ENCODE peak calls at places on chromosomes 3 and 15, in eight cellular contexts. D is suprapubic skin; K is brain microvascular endothelial cell; P is right cardiac atrium; A is IMR-90; C is tibial artery; F is CD8-positive, alpha-beta T cell; V is CD4-positive, alpha-beta T cell. S is an unnamed sample.

GRCh38 chr3:141485578-141486415 is 1.0 kb upstream of the RASA2 start:
- DNase-seq in D (no peak), K (peak), P (peak), A (peak), C (no peak), F (no peak), V (no peak), S (no peak)

GRCh38 chr15:68305420-68305871 is 27.9 kb downstream of the FEM1B start:
- DNase-seq in D (no peak), K (no peak), P (no peak), A (no peak), C (peak), F (peak), V (no peak), S (no peak)

GRCh38 chr15:52857937-52858336 is 67.8 kb upstream of the ONECUT1 start:
- DNase-seq in D (no peak), K (peak), P (no peak), A (peak), C (no peak), F (no peak), V (no peak), S (no peak)

GRCh38 chr15:90530250-90531051 is 728 bp downstream of the CRTC3 start:
- DNase-seq in D (peak), K (no peak), P (peak), A (peak), C (peak), F (peak), V (peak), S (peak)

GRCh38 chr3:69385723-69386483 is at the start of gene FRMD4B:
- DNase-seq in D (peak), K (no peak), P (peak), A (no peak), C (peak), F (no peak), V (no peak), S (peak)

GRCh38 chr3:41338276-41338675 is 139.0 kb downstream of the CTNNB1 start:
- DNase-seq in D (no peak), K (peak), P (no peak), A (peak), C (no peak), F (no peak), V (no peak), S (no peak)

GRCh38 chr3:182683335-182684257 is 109.7 kb upstream of the ATP11B start:
- DNase-seq in D (no peak), K (peak), P (peak), A (peak), C (peak), F (peak), V (peak), S (no peak)

GRCh38 chr3:196216681-196217211 is 412 bp downstream of the SLC51A start:
- DNase-seq in D (no peak), K (no peak), P (no peak), A (no peak), C (no peak), F (no peak), V (no peak), S (no peak)

GRCh38 chr3:121514496-121514895 is 31.3 kb downstream of the POLQ start:
- DNase-seq in D (no peak), K (no peak), P (no peak), A (no peak), C (no peak), F (no peak), V (no peak), S (no peak)

GRCh38 chr15:77311020-77311419 is 108.9 kb downstream of the PEAK1 start:
- DNase-seq in D (no peak), K (no peak), P (no peak), A (no peak), C (no peak), F (no peak), V (no peak), S (no peak)

GRCh38 chr3:111989061-111989678 is 9.6 kb upstream of the TAGLN3 start:
- DNase-seq in D (no peak), K (peak), P (no peak), A (peak), C (no peak), F (no peak), V (no peak), S (no peak)

GRCh38 chr3:36697397-36698001 is 66.9 kb downstream of the DCLK3 start:
- DNase-seq in D (no peak), K (no peak), P (no peak), A (no peak), C (no peak), F (no peak), V (no peak), S (no peak)

GRCh38 chr3:153595186-153595815 is 433.3 kb downstream of the RAP2B start:
- DNase-seq in D (no peak), K (peak), P (no peak), A (peak), C (no peak), F (no peak), V (no peak), S (no peak)

GRCh38 chr15:100279849-100280248 is 61.9 kb downstream of the ADAMTS17 start:
- DNase-seq in D (no peak), K (no peak), P (no peak), A (no peak), C (no peak), F (no peak), V (no peak), S (no peak)

GRCh38 chr15:66625531-66625930 is 59.7 kb upstream of the LCTL start:
- DNase-seq in D (no peak), K (no peak), P (no peak), A (no peak), C (no peak), F (no peak), V (no peak), S (no peak)

GRCh38 chr3:169869484-169870304 is at the start of gene LRRC31:
- DNase-seq in D (no peak), K (no peak), P (no peak), A (no peak), C (no peak), F (no peak), V (no peak), S (no peak)

GRCh38 chr3:105829879-105830622 is 38.8 kb downstream of the CBLB start:
- DNase-seq in D (no peak), K (no peak), P (no peak), A (peak), C (no peak), F (no peak), V (no peak), S (no peak)

DNA sequence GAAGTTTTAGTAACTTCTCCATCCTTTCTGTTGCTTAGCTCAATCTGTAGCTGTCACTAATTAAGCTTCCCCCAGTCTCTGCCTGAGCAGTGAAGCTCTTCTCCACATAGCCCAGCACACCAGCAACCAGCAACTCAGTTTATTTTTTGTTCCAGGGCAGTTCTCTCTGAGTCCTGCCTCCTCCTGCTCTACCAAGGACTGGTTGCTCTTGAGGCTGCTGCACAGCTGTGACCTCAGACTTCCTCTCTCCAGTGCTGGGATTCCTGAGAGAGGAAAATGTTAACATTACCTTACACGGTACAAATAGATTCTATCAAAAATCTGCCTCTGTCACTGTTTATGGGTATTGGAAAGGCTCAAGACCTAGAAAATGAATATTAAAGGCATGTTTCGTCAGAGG is 294.7 kb downstream of the OXSM start:
- DNase-seq in D (no peak), K (no peak), P (no peak), A (no peak), C (no peak), F (no peak), V (no peak), S (no peak)
- H3K27ac ChIP-seq in D (no peak), K (no peak), P (no peak), A (no peak), C (no peak), F (no peak), V (no peak), S (no peak)

GRCh38 chr3:194301730-194302129 is 49.4 kb downstream of the CPN2 start:
- DNase-seq in D (peak), K (no peak), P (no peak), A (no peak), C (no peak), F (no peak), V (peak), S (no peak)
- H3K27ac ChIP-seq in D (no peak), K (no peak), P (no peak), A (no peak), C (no peak), F (no peak), V (no peak), S (no peak)

DNA sequence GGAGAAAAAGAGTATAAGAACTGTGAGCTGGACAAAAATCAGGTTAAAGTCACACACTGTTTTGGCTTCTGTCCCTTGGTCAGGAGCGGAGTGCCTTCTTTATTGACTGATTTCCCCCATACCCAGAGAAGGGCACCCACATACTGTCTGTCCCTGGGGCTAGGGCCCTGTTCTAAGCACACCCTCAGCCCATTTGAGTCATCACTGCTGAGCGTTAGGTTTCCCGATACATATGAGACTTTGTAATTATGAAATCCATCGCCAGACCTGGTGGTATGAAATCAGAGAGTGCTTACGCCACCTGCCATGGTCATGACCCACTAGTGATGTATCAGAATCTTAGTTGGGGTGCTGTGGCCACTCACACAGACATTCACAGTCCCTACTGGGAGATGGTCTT is 96.8 kb downstream of the CHDH start:
- DNase-seq in D (no peak), K (no peak), P (no peak), A (no peak), C (no peak), F (no peak), V (no peak), S (no peak)
- H3K27ac ChIP-seq in D (no peak), K (no peak), P (no peak), A (no peak), C (no peak), F (no peak), V (no peak), S (no peak)

GRCh38 chr3:129615751-129616281 is 9.3 kb upstream of the PLXND1 start:
- DNase-seq in D (peak), K (no peak), P (peak), A (no peak), C (no peak), F (no peak), V (no peak), S (peak)
- H3K27ac ChIP-seq in D (peak), K (no peak), P (peak), A (no peak), C (peak), F (no peak), V (no peak), S (peak)